ENCODE peak calls at places on chromosomes 6 and 20, in seven cellular contexts. B, N, U, J, R, H and X are unnamed samples.
A peak's percentile ranks its signal among the peaks of the same experiment; 100 is the strongest.

GRCh38 chr20:37190354-37190753 is 11.0 kb upstream of the MROH8 start:
- DNase-seq in B (no peak), N (no peak), U (no peak), J (no peak), R (no peak), H (no peak), X (no peak)

GRCh38 chr20:46218656-46219055 is 89.6 kb downstream of the CDH22 start:
- DNase-seq in B (no peak), N (no peak), U (no peak), J (no peak), R (no peak), H (no peak), X (no peak)

GRCh38 chr6:112640895-112641294 is 293.8 kb downstream of the RFPL4B start:
- DNase-seq in B (no peak), N (no peak), U (no peak), J (peak; percentile 42), R (no peak), H (peak; percentile 56), X (no peak)

GRCh38 chr6:90121982-90122381 is 174.7 kb downstream of the BACH2 start:
- DNase-seq in B (no peak), N (no peak), U (no peak), J (no peak), R (no peak), H (peak; percentile 87), X (no peak)

GRCh38 chr20:25738198-25738597 is 41.5 kb upstream of the ZNF337 start:
- DNase-seq in B (no peak), N (no peak), U (no peak), J (no peak), R (no peak), H (peak; percentile 69), X (no peak)

GRCh38 chr20:38084425-38084951 is 50.9 kb downstream of the RPRD1B start:
- DNase-seq in B (no peak), N (no peak), U (peak; percentile 80), J (peak; percentile 77), R (no peak), H (no peak), X (no peak)

GRCh38 chr6:24489881-24490280 is 503 bp upstream of the GPLD1 start:
- DNase-seq in B (no peak), N (no peak), U (no peak), J (peak; percentile 51), R (no peak), H (peak; percentile 36), X (no peak)

GRCh38 chr6:257031-257725 is 35.1 kb upstream of the DUSP22 start:
- DNase-seq in B (no peak), N (no peak), U (no peak), J (peak; percentile 40), R (no peak), H (no peak), X (no peak)

GRCh38 chr6:157194643-157195042 is 128.7 kb downstream of the TMEM242 start:
- DNase-seq in B (no peak), N (no peak), U (no peak), J (peak; percentile 19), R (no peak), H (no peak), X (no peak)

GRCh38 chr6:56891754-56892153 is 63.2 kb upstream of the BEND6 start:
- DNase-seq in B (no peak), N (no peak), U (no peak), J (no peak), R (no peak), H (no peak), X (no peak)

GRCh38 chr6:159217595-159218275 is 48.5 kb downstream of the FNDC1 start:
- DNase-seq in B (peak; percentile 77), N (no peak), U (peak; percentile 23), J (peak; percentile 71), R (no peak), H (no peak), X (peak; percentile 57)

GRCh38 chr6:5968817-5969726 is 37.7 kb downstream of the NRN1 start:
- DNase-seq in B (no peak), N (no peak), U (peak; percentile 9), J (peak; percentile 1), R (peak; percentile 60), H (peak; percentile 67), X (no peak)

GRCh38 chr6:28267695-28268059 is 734 bp downstream of the ZSCAN26 start:
- DNase-seq in B (no peak), N (no peak), U (no peak), J (peak; percentile 7), R (no peak), H (no peak), X (no peak)
- H3K4me1 ChIP-seq in B (no peaks in the 10 kb centered on the region), N (peaks cover 21% of the 10 kb centered on the region), U (peaks cover 8% of the 10 kb centered on the region), J (peaks cover 35% of the 10 kb centered on the region), R (peaks cover 14% of the 10 kb centered on the region), H (peaks cover 22% of the 10 kb centered on the region), X (no peaks in the 10 kb centered on the region)

GRCh38 chr6:14451594-14452374 is 334.2 kb downstream of the CD83 start:
- DNase-seq in B (no peak), N (no peak), U (no peak), J (no peak), R (no peak), H (no peak), X (no peak)

GRCh38 chr6:14447240-14447639 is 329.7 kb downstream of the CD83 start:
- DNase-seq in B (no peak), N (no peak), U (no peak), J (no peak), R (no peak), H (peak; percentile 51), X (no peak)

GRCh38 chr6:14448246-14448645 is 330.7 kb downstream of the CD83 start:
- DNase-seq in B (no peak), N (no peak), U (no peak), J (no peak), R (no peak), H (no peak), X (no peak)

GRCh38 chr6:14452567-14453527 is 335.3 kb downstream of the CD83 start:
- DNase-seq in B (no peak), N (peak; percentile 57), U (no peak), J (no peak), R (no peak), H (no peak), X (no peak)

GRCh38 chr6:14450133-14451040 is 332.8 kb downstream of the CD83 start:
- DNase-seq in B (no peak), N (no peak), U (no peak), J (peak; percentile 36), R (no peak), H (no peak), X (no peak)
- H3K4me3 ChIP-seq in B (no peak overlapping the region), N (no peak overlapping the region), U (no peak overlapping the region), J (no peak overlapping the region), R (no peak overlapping the region), H (no peak overlapping the region), X (no peak overlapping the region)

DNA sequence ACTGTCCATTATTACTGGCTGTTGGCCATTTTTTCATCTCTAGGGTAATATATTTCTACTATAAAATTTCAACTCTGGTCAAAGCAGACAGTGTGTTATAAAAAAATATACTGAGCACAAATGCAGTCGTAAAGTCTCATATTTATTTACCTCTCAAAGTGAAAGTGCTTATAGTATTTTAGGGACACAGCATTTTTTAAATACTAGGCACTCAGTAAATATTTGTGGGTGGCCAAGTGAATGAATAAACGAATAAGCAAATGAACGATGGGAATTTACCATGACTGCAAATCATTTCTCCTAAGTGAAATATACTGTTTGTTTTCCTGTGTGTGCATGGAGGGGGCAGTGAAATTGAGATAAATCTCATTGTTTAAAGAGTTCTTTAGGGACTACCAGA is 659.6 kb downstream of the KIF16B start:
- DNase-seq in B (no peak), N (no peak), U (no peak), J (no peak), R (no peak), H (no peak), X (no peak)
- H3K9me3 ChIP-seq in B (no peaks in the 10 kb centered on the region), N (no peaks in the 10 kb centered on the region), U (no peaks in the 10 kb centered on the region), J (no peaks in the 10 kb centered on the region), R (no peaks in the 10 kb centered on the region), H (no peaks in the 10 kb centered on the region), X (no peaks in the 10 kb centered on the region)

DNA sequence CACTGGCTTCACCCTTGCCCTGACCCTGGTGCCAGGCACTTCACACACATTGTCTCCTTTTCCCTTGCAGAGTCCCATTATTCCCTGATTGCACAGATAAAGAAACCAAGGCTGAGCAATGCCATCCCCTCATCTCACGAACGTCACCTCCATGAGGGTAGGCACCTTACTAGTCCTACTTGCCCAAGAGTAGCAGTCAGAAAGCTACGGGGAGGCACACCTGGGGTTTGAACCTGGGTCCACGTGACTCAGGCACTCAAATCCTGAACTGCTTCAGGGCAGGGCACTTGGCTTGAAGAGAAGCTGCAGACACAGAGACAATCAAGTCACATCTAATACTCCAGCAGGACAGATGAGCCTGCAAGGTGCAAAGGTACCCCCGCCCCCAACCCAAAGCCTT is 1.9 kb downstream of the BCAS1 start:
- DNase-seq in B (peak; percentile 48), N (no peak), U (no peak), J (no peak), R (no peak), H (no peak), X (no peak)
- H3K4me1 ChIP-seq in B (peaks cover 15% of the 10 kb centered on the region), N (peaks cover 13% of the 10 kb centered on the region), U (peaks cover 8% of the 10 kb centered on the region), J (peaks cover under 1% of the 10 kb centered on the region), R (no peaks in the 10 kb centered on the region), H (peaks cover 11% of the 10 kb centered on the region), X (peaks cover 5% of the 10 kb centered on the region)

GRCh38 chr6:28634406-28634757 is 108.7 kb downstream of the GPX5 start:
- DNase-seq in B (no peak), N (no peak), U (no peak), J (no peak), R (no peak), H (no peak), X (no peak)

GRCh38 chr6:28633445-28634215 is 107.9 kb downstream of the GPX5 start:
- DNase-seq in B (no peak), N (no peak), U (no peak), J (no peak), R (no peak), H (no peak), X (no peak)

GRCh38 chr6:28632326-28632851 is 106.7 kb downstream of the GPX5 start:
- DNase-seq in B (no peak), N (no peak), U (no peak), J (no peak), R (no peak), H (no peak), X (no peak)

GRCh38 chr6:28635547-28636158 is 110.0 kb downstream of the GPX5 start:
- DNase-seq in B (no peak), N (no peak), U (no peak), J (no peak), R (no peak), H (no peak), X (no peak)

GRCh38 chr6:28634758-28635546 is 109.3 kb downstream of the GPX5 start:
- DNase-seq in B (peak; percentile 71), N (no peak), U (peak; percentile 55), J (peak; percentile 39), R (no peak), H (peak; percentile 9), X (no peak)
- H3K4me3 ChIP-seq in B (peak overlapping the region; percentile 76), N (no peak overlapping the region), U (peak overlapping the region; percentile 35), J (peak overlapping the region; percentile 75), R (peak overlapping the region; percentile 13), H (peak overlapping the region; percentile 10), X (peak overlapping the region; percentile 76)

DNA sequence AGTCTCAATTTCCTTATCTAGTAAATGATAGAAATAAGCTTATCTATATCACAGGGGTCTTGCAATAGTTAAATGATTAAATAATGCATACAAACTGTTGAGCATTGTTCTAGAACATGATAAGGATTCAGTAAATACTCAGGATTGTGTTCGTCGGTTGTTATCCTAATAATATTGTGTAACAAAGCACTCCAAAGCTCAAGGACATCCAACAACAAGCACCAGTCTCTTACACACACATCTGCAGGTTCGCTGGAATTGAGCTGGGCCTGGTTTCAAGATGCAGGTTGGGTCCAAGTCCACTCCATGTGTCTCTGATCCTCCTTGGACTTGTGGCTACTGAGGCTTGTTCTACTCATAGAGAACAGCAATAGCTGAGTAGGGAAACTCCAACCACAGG is 74.1 kb upstream of the MC3R start:
- DNase-seq in B (no peak), N (no peak), U (no peak), J (no peak), R (no peak), H (no peak), X (no peak)
- H3K9me3 ChIP-seq in B (peaks cover 46% of the 10 kb centered on the region), N (no peaks in the 10 kb centered on the region), U (no peaks in the 10 kb centered on the region), J (no peaks in the 10 kb centered on the region), R (no peaks in the 10 kb centered on the region), H (no peaks in the 10 kb centered on the region), X (peaks cover 4% of the 10 kb centered on the region)